ENCODE peak calls at places on chromosomes 2 and 18, in nine cellular contexts. A, F, W, T, G, J, L, Z and I are unnamed samples.

GRCh38 chr2:222055328-222055727 is 243.5 kb downstream of the PAX3 start:
- DNase-seq in A (no peak), F (no peak), W (no peak), T (no peak), G (no peak), J (no peak), L (no peak), Z (no peak), I (no peak)

GRCh38 chr18:41989508-41989907 is 34.5 kb downstream of the PIK3C3 start:
- DNase-seq in A (peak), F (no peak), W (no peak), T (no peak), G (no peak), J (no peak), L (no peak), Z (no peak), I (no peak)

GRCh38 chr2:120442923-120443571 is 97.1 kb downstream of the INHBB start:
- DNase-seq in A (no peak), F (peak), W (no peak), T (no peak), G (peak), J (no peak), L (peak), Z (peak), I (no peak)

GRCh38 chr18:59742325-59743111 is 45.3 kb upstream of the CCBE1 start:
- DNase-seq in A (no peak), F (no peak), W (peak), T (no peak), G (no peak), J (no peak), L (no peak), Z (no peak), I (no peak)

GRCh38 chr2:206642075-206643025 is at the start of gene FAM237A:
- DNase-seq in A (no peak), F (peak), W (peak), T (no peak), G (no peak), J (no peak), L (no peak), Z (no peak), I (peak)

GRCh38 chr2:187526776-187527175 is 27.5 kb downstream of the TFPI start:
- DNase-seq in A (peak), F (no peak), W (peak), T (no peak), G (no peak), J (no peak), L (no peak), Z (no peak), I (no peak)

GRCh38 chr2:17680119-17680518 is 73.5 kb downstream of the SMC6 start:
- DNase-seq in A (no peak), F (no peak), W (no peak), T (no peak), G (no peak), J (no peak), L (no peak), Z (no peak), I (no peak)

GRCh38 chr2:3277050-3277747 is 100.4 kb downstream of the EIPR1 start:
- DNase-seq in A (peak), F (no peak), W (no peak), T (no peak), G (no peak), J (no peak), L (no peak), Z (no peak), I (no peak)

GRCh38 chr2:121058852-121059558 is 226.0 kb downstream of the TFCP2L1 start:
- DNase-seq in A (peak), F (no peak), W (no peak), T (no peak), G (no peak), J (no peak), L (no peak), Z (no peak), I (no peak)